ENCODE peak calls at places on chromosome 20, in nine cellular contexts. Q is ovary, J is SK-N-SH, L is HepG2, Y is esophagus muscularis mucosa, K is transverse colon, A is tibial nerve, D is stomach, X is sigmoid colon. W is an unnamed sample.

GRCh38 chr20:47304287-47304686 is 52.2 kb downstream of the ZMYND8 start:
- DNase-seq in X (peak; percentile 77), L (no peak), Y (no peak), D (peak; percentile 39), A (no peak), J (peak; percentile 57), Q (no peak), K (peak; percentile 43), W (no peak)

GRCh38 chr20:63756648-63756991 is 17.0 kb downstream of the SLC2A4RG start:
- DNase-seq in D (no peak), A (no peak), Q (no peak), K (no peak), Y (no peak), L (no peak), J (no peak), X (no peak), W (no peak)

GRCh38 chr20:47733892-47734291 is 51.4 kb downstream of the SULF2 start:
- DNase-seq in Y (no peak), Q (no peak), J (no peak), A (no peak), K (no peak), X (no peak), L (no peak), D (no peak), W (no peak)

GRCh38 chr20:24052599-24053275 is 64.2 kb upstream of the GGTLC1 start:
- DNase-seq in Q (no peak), A (no peak), Y (peak; percentile 60), X (no peak), J (no peak), D (no peak), L (no peak), K (no peak), W (no peak)

GRCh38 chr20:38804682-38805501 is 605 bp upstream of the PPP1R16B start:
- DNase-seq in Q (no peak), J (no peak), D (peak; percentile 43), Y (no peak), A (no peak), K (peak; percentile 72), X (no peak), L (no peak), W (no peak)

GRCh38 chr20:37228656-37229055 is 33.0 kb downstream of the GHRH start:
- DNase-seq in L (no peak), K (no peak), Y (no peak), D (no peak), Q (no peak), X (no peak), A (no peak), J (no peak), W (peak; percentile 35)

GRCh38 chr20:10369723-10370090 is 64.3 kb downstream of the MKKS start:
- DNase-seq in A (no peak), D (peak; percentile 29), K (peak; percentile 8), X (no peak), J (no peak), Q (no peak), Y (no peak), L (no peak), W (no peak)

GRCh38 chr20:9903048-9903651 is 64.3 kb upstream of the PAK5 start:
- DNase-seq in J (no peak), D (no peak), Y (no peak), A (no peak), Q (no peak), X (no peak), L (peak; percentile 40), K (no peak), W (no peak)

GRCh38 chr20:34473262-34473883 is 42.8 kb upstream of the DYNLRB1 start:
- DNase-seq in J (peak; percentile 73), A (peak; percentile 22), L (peak; percentile 72), X (no peak), K (peak; percentile 45), D (no peak), Y (no peak), Q (peak; percentile 28), W (no peak)

GRCh38 chr20:63087236-63087871 is 80.6 kb upstream of the BHLHE23 start:
- DNase-seq in K (peak; percentile 4), Y (no peak), X (peak; percentile 40), A (no peak), D (no peak), J (no peak), L (no peak), Q (peak; percentile 3), W (peak; percentile 71)

GRCh38 chr20:59912609-59913008 is 20.8 kb downstream of the SYCP2 start:
- DNase-seq in Y (no peak), J (no peak), L (no peak), D (no peak), Q (no peak), K (no peak), A (no peak), X (no peak), W (no peak)

GRCh38 chr20:34983089-34983820 is 27.6 kb downstream of the MYH7B start:
- DNase-seq in X (no peak), L (no peak), A (no peak), Y (no peak), Q (no peak), D (no peak), K (no peak), J (no peak), W (no peak)

GRCh38 chr20:51413753-51414323 is 128.7 kb downstream of the NFATC2 start:
- DNase-seq in A (no peak), Y (no peak), L (no peak), Q (no peak), J (no peak), X (no peak), D (no peak), K (no peak), W (no peak)

GRCh38 chr20:44187763-44188709 is 1.0 kb upstream of the JPH2 start:
- DNase-seq in L (no peak), Y (no peak), Q (no peak), A (no peak), X (peak; percentile 83), K (no peak), D (no peak), J (no peak), W (no peak)

GRCh38 chr20:35772563-35773058 is 796 bp downstream of the PHF20 start:
- DNase-seq in X (no peak), K (no peak), A (no peak), Y (no peak), D (no peak), J (no peak), L (no peak), Q (no peak), W (no peak)

GRCh38 chr20:3296256-3297095 is 57.5 kb upstream of the SLC4A11 start:
- DNase-seq in D (no peak), K (no peak), X (no peak), Y (no peak), A (no peak), J (no peak), Q (no peak), L (no peak), W (no peak)

GRCh38 chr20:39107741-39108140 is 145.6 kb downstream of the DHX35 start:
- DNase-seq in K (no peak), D (no peak), Q (no peak), A (no peak), X (no peak), L (peak; percentile 42), Y (no peak), J (no peak), W (no peak)

GRCh38 chr20:16569218-16570153 is 3.8 kb downstream of the KIF16B start:
- DNase-seq in K (peak; percentile 53), A (no peak), L (no peak), Y (no peak), Q (no peak), J (no peak), D (no peak), X (no peak), W (no peak)

DNA sequence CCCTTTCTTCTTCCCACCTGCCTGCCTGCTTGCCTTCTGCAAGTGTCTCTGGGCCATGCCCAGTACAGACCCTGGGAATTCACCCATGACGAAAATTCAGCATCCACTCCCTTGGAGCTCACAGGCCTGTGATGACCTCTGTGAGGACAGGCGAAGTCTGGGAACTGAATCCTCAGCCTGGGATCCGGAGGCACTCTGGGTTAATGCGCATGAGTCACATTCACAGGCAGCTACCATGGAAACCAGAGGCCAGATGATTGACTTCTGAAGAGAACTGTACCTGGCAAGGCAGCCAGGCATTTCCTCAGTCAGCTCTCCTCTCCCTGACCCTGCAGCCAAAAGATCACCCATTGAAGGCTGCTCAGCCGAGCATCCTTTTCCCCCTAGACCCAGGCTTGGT is 41.0 kb downstream of the SLC9A8 start:
- DNase-seq in D (no peak), Y (no peak), A (no peak), K (no peak), Q (no peak), L (no peak), X (no peak), J (peak; percentile 45), W (no peak)
- H3K27ac ChIP-seq in D (no peak overlapping the region), Y (no peak overlapping the region), A (peak overlapping the region; percentile 34), K (no peak overlapping the region), Q (no peak overlapping the region), L (no peak overlapping the region), X (no peak overlapping the region), J (peak overlapping the region; percentile 84), W (no peak overlapping the region)

GRCh38 chr20:31846793-31847138 is 1.4 kb upstream of the FOXS1 start:
- DNase-seq in Q (no peak), L (no peak), Y (no peak), K (no peak), J (no peak), D (no peak), X (no peak), A (no peak), W (no peak)
- H3K36me3 ChIP-seq in Q (no peaks in the 10 kb centered on the region), L (no peaks in the 10 kb centered on the region), Y (no peaks in the 10 kb centered on the region), K (no peaks in the 10 kb centered on the region), J (no peaks in the 10 kb centered on the region), D (no peaks in the 10 kb centered on the region), X (no peaks in the 10 kb centered on the region), A (no peaks in the 10 kb centered on the region), W (no peaks in the 10 kb centered on the region)

DNA sequence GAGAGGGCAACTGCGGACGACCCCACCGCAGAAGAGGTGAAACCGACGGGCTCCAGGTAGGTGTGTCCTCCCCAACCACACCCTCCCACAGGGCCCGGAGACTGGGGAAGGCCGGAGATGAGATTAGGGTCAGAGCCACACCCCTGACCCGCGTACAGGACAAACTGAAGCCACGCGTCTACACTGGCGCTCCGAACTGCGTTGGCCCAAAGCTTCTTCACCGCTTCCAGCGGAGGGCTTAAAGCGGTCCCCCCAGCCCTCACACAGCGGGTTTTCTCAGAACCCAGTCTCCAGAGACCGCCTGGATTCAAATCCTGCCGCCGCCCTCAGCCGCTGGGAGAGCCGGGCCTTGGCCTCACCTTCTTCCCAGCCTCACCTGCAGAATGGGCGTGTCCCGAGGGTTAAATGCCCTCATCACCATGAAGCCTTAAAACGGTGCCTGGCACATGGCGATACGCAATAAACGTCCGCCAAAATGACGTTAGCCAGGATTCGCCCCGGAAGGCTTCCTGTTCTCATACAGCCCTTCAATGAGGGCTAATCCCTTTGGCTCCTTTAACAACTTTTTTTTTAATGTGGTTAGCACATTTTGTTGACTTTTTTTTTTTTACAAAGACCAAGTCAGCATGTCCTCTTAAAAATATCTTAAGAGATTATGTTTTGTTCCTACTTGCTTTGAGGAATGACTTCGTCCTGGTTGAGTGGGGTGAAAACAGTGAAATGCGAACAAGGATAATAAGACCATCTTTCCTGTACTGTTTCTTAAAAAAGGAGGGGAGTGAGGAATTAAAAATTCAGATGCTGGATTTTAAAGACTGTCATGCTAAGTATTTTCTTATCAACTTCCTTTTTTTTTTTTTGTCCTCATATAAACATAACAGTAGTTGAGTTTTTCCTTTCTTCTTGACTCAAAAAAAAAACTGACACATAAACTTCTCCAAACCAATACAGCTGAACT is 15.1 kb upstream of the ZNF217 start:
- DNase-seq in K (peak; percentile 52), Q (peak; percentile 42), Y (no peak), X (no peak), L (no peak), A (no peak), J (no peak), D (peak; percentile 29), W (peak; percentile 65)
- TF ChIP-seq EP300 in K (no peak), Q (no peak), Y (no peak), X (no peak), L (no peak), A (no peak), J (no peak), D (no peak), W (no peak)

GRCh38 chr20:32999603-33000250 is 4.5 kb downstream of the SUN5 start:
- DNase-seq in Q (no peak), Y (no peak), L (peak; percentile 58), D (no peak), J (no peak), X (no peak), K (no peak), A (no peak), W (no peak)
- H3K27ac ChIP-seq in Q (no peak overlapping the region), Y (no peak overlapping the region), L (no peak overlapping the region), D (no peak overlapping the region), J (no peak overlapping the region), X (no peak overlapping the region), K (no peak overlapping the region), A (no peak overlapping the region), W (no peak overlapping the region)

W was measured in suprapubic skin.